ENCODE peak calls at places on chromosomes 16 and 17, in six cellular contexts. B, K, Y, N, P and R are unnamed samples.

GRCh38 chr17:28112199-28112995 is 69.9 kb downstream of the NLK start:
- DNase-seq in B (no peak), K (peak; percentile 1), Y (no peak), N (no peak), P (no peak), R (no peak)

GRCh38 chr17:9644910-9645751 is at the start of gene USP43:
- DNase-seq in B (no peak), K (no peak), Y (peak; percentile 84), N (no peak), P (peak; percentile 73), R (peak; percentile 33)

GRCh38 chr16:79647586-79647985 is 47.0 kb upstream of the MAF start:
- DNase-seq in B (no peak), K (no peak), Y (peak; percentile 53), N (no peak), P (no peak), R (no peak)

GRCh38 chr16:20042848-20043247 is 30.8 kb downstream of the GPR139 start:
- DNase-seq in B (no peak), K (no peak), Y (peak; percentile 38), N (no peak), P (peak; percentile 67), R (no peak)

GRCh38 chr16:53789159-53789558 is 85.2 kb downstream of the FTO start:
- DNase-seq in B (no peak), K (peak; percentile 66), Y (peak; percentile 78), N (no peak), P (peak; percentile 81), R (peak; percentile 64)

GRCh38 chr16:19840524-19841110 is 44.0 kb downstream of the GPRC5B start:
- DNase-seq in B (peak; percentile 44), K (no peak), Y (no peak), N (peak; percentile 51), P (no peak), R (no peak)

GRCh38 chr17:36755586-36755985 is 154.2 kb downstream of the MRM1 start:
- DNase-seq in B (no peak), K (no peak), Y (peak; percentile 23), N (no peak), P (peak; percentile 28), R (peak; percentile 15)

GRCh38 chr17:17784599-17785264 is 52.1 kb downstream of the SREBF1 start:
- DNase-seq in B (no peak), K (peak; percentile 12), Y (peak; percentile 29), N (no peak), P (peak; percentile 33), R (no peak)

GRCh38 chr16:29665294-29666077 is 2.4 kb downstream of the SPN start:
- DNase-seq in B (no peak), K (no peak), Y (no peak), N (no peak), P (no peak), R (no peak)

GRCh38 chr16:55717326-55717725 is 61.5 kb downstream of the SLC6A2 start:
- DNase-seq in B (no peak), K (no peak), Y (no peak), N (no peak), P (no peak), R (no peak)

GRCh38 chr17:57201481-57201880 is 54.8 kb upstream of the MSI2 start:
- DNase-seq in B (no peak), K (no peak), Y (no peak), N (no peak), P (no peak), R (no peak)

GRCh38 chr17:40364906-40365305 is 369 bp upstream of the GJD3 start:
- DNase-seq in B (no peak), K (no peak), Y (no peak), N (no peak), P (no peak), R (no peak)

GRCh38 chr17:19343671-19344151 is 18.8 kb downstream of the B9D1 start:
- DNase-seq in B (no peak), K (no peak), Y (no peak), N (no peak), P (no peak), R (no peak)

GRCh38 chr16:50395763-50396710 is 27.2 kb upstream of the BRD7 start:
- DNase-seq in B (no peak), K (no peak), Y (no peak), N (no peak), P (no peak), R (no peak)

GRCh38 chr17:83179378-83179777 is 100.0 kb downstream of the METRNL start:
- DNase-seq in B (no peak), K (no peak), Y (no peak), N (no peak), P (no peak), R (no peak)

GRCh38 chr16:49838361-49838638 is 17.6 kb downstream of the ZNF423 start:
- DNase-seq in B (no peak), K (no peak), Y (no peak), N (no peak), P (no peak), R (no peak)

GRCh38 chr16:30351001-30351441 is 4.1 kb downstream of the CD2BP2 start:
- DNase-seq in B (no peak), K (no peak), Y (no peak), N (no peak), P (no peak), R (no peak)